ENCODE peak calls at places on chromosomes 3 and 15, in nine cellular contexts. N, U, M, R, T, W, J, K and H are unnamed samples.

GRCh38 chr3:154307363-154307762 is 16.9 kb downstream of the DHX36 start:
- DNase-seq in N (no peak), U (no peak), M (no peak), R (no peak), T (no peak), W (peak; percentile 8), J (no peak), K (no peak), H (no peak)

GRCh38 chr15:51775967-51776816 is 24.8 kb downstream of the TMOD2 start:
- DNase-seq in N (no peak), U (peak; percentile 53), M (peak; percentile 56), R (peak; percentile 42), T (peak; percentile 64), W (no peak), J (peak; percentile 61), K (peak; percentile 71), H (no peak)

GRCh38 chr15:57873564-57874209 is 167.2 kb downstream of the POLR2M start:
- DNase-seq in N (no peak), U (peak; percentile 18), M (no peak), R (no peak), T (peak; percentile 69), W (peak; percentile 77), J (peak; percentile 55), K (no peak), H (no peak)

GRCh38 chr3:145266368-145266767 is 894.6 kb downstream of the PLOD2 start:
- DNase-seq in N (no peak), U (no peak), M (no peak), R (no peak), T (peak; percentile 6), W (no peak), J (no peak), K (no peak), H (no peak)

GRCh38 chr15:48678851-48679250 is 33.3 kb upstream of the FBN1 start:
- DNase-seq in N (no peak), U (no peak), M (no peak), R (no peak), T (no peak), W (no peak), J (no peak), K (no peak), H (no peak)

GRCh38 chr3:50658416-50658815 is 16.3 kb upstream of the DOCK3 start:
- DNase-seq in N (peak; percentile 26), U (no peak), M (no peak), R (no peak), T (peak; percentile 69), W (no peak), J (peak; percentile 90), K (no peak), H (no peak)

GRCh38 chr3:150253622-150254021 is 154.5 kb upstream of the TSC22D2 start:
- DNase-seq in N (no peak), U (no peak), M (no peak), R (no peak), T (peak; percentile 49), W (no peak), J (no peak), K (peak; percentile 38), H (no peak)

GRCh38 chr3:13009946-13010315 is 63.3 kb downstream of the IQSEC1 start:
- DNase-seq in N (no peak), U (no peak), M (no peak), R (no peak), T (no peak), W (no peak), J (no peak), K (no peak), H (no peak)

GRCh38 chr3:128794067-128794768 is 68.2 kb downstream of the RAB7A start:
- DNase-seq in N (no peak), U (peak; percentile 59), M (no peak), R (no peak), T (peak; percentile 47), W (peak; percentile 93), J (peak; percentile 94), K (peak; percentile 16), H (no peak)

GRCh38 chr15:80823995-80824394 is 44.8 kb downstream of the CEMIP start:
- DNase-seq in N (no peak), U (no peak), M (no peak), R (no peak), T (no peak), W (no peak), J (no peak), K (no peak), H (no peak)

GRCh38 chr3:179921500-179921899 is 115.2 kb downstream of the PEX5L start:
- DNase-seq in N (no peak), U (no peak), M (no peak), R (no peak), T (no peak), W (no peak), J (no peak), K (no peak), H (no peak)

GRCh38 chr3:29144807-29145206 is 136.1 kb upstream of the RBMS3 start:
- DNase-seq in N (no peak), U (peak; percentile 72), M (no peak), R (no peak), T (peak; percentile 49), W (peak; percentile 37), J (peak; percentile 61), K (peak; percentile 77), H (no peak)

GRCh38 chr15:90055182-90055581 is 47.1 kb downstream of the IDH2 start:
- DNase-seq in N (no peak), U (no peak), M (no peak), R (no peak), T (no peak), W (no peak), J (no peak), K (no peak), H (no peak)

GRCh38 chr15:90054618-90055097 is 47.6 kb downstream of the IDH2 start:
- DNase-seq in N (no peak), U (no peak), M (no peak), R (no peak), T (no peak), W (no peak), J (no peak), K (peak; percentile 45), H (no peak)

GRCh38 chr15:90059208-90059985 is 42.9 kb downstream of the IDH2 start:
- DNase-seq in N (peak; percentile 95), U (no peak), M (peak; percentile 73), R (peak; percentile 60), T (no peak), W (no peak), J (no peak), K (peak; percentile 50), H (peak; percentile 88)

GRCh38 chr15:90060797-90061196 is 41.5 kb downstream of the IDH2 start:
- DNase-seq in N (no peak), U (no peak), M (no peak), R (no peak), T (no peak), W (no peak), J (peak; percentile 47), K (no peak), H (no peak)

DNA sequence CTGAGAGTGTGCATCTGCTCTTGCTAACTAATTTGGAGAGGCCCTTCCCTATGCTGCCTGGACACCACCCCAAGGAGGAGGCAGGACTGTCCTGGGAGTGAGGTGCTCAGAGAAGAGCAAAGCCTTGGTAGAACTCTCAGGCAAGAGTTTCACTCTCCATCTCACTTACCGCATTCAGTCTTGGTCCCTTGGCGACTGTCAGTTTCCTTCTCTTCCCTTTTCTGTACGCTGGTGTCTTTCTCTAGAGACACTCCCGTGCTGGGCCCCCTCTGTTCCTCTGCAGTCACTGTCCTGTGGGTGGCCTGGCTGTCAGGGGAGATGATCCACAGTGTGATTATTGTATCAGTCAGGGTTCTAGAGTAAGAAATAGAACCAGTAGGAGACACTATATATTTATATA is 44.0 kb downstream of the IDH2 start:
- DNase-seq in N (no peak), U (no peak), M (no peak), R (no peak), T (no peak), W (no peak), J (no peak), K (no peak), H (no peak)
- H3K4me1 ChIP-seq in N (peaks cover 68% of the 10 kb centered on the region), U (no peaks in the 10 kb centered on the region), M (peaks cover 38% of the 10 kb centered on the region), R (peaks cover 25% of the 10 kb centered on the region), T (no peaks in the 10 kb centered on the region), W (no peaks in the 10 kb centered on the region), J (no peaks in the 10 kb centered on the region), K (peaks cover 35% of the 10 kb centered on the region), H (peaks cover 42% of the 10 kb centered on the region)

DNA sequence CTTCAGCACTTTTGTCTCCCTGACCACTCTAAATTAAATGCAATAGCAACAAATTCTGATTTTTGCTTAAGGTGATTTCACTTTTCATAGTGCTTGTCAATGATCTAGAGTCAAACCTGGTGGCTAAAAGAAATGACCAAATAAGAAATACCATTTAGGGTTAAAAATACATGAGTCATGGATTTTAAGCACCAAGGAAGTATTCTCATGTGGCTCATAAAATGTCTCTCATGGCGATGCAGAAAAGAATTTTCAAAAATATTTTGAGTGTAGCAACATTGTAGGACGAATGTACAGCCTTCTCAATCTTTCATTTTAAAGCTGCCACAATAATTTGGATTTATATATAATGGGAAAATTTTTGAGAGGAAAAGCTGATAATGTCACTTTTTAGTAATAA is 193.6 kb downstream of the EPHA3 start:
- DNase-seq in N (no peak), U (no peak), M (no peak), R (no peak), T (peak; percentile 28), W (peak; percentile 17), J (peak; percentile 56), K (no peak), H (no peak)
- H3K4me3 ChIP-seq in N (no peak overlapping the region), U (no peak overlapping the region), M (no peak overlapping the region), R (no peak overlapping the region), T (no peak overlapping the region), W (no peak overlapping the region), J (peak overlapping the region; percentile 1), K (no peak overlapping the region), H (no peak overlapping the region)

GRCh38 chr15:92887869-92888268 is 12.3 kb upstream of the CHD2 start:
- DNase-seq in N (no peak), U (no peak), M (no peak), R (no peak), T (no peak), W (no peak), J (no peak), K (no peak), H (no peak)

GRCh38 chr15:92886229-92886628 is 13.9 kb upstream of the CHD2 start:
- DNase-seq in N (no peak), U (no peak), M (no peak), R (no peak), T (no peak), W (no peak), J (peak; percentile 21), K (no peak), H (no peak)

GRCh38 chr15:92884813-92885461 is 15.2 kb upstream of the CHD2 start:
- DNase-seq in N (no peak), U (peak; percentile 45), M (no peak), R (no peak), T (peak; percentile 21), W (no peak), J (peak; percentile 59), K (no peak), H (no peak)

GRCh38 chr15:92884459-92884812 is 15.7 kb upstream of the CHD2 start:
- DNase-seq in N (no peak), U (no peak), M (no peak), R (no peak), T (no peak), W (no peak), J (peak; percentile 25), K (no peak), H (no peak)

GRCh38 chr15:92886815-92887214 is 13.3 kb upstream of the CHD2 start:
- DNase-seq in N (no peak), U (no peak), M (no peak), R (no peak), T (no peak), W (no peak), J (no peak), K (no peak), H (no peak)
- H3K4me1 ChIP-seq in N (peaks cover 56% of the 10 kb centered on the region), U (peaks cover under 1% of the 10 kb centered on the region), M (peaks cover 47% of the 10 kb centered on the region), R (peaks cover 58% of the 10 kb centered on the region), T (peaks cover 22% of the 10 kb centered on the region), W (peaks cover 13% of the 10 kb centered on the region), J (peaks cover 34% of the 10 kb centered on the region), K (peaks cover 16% of the 10 kb centered on the region), H (peaks cover 33% of the 10 kb centered on the region)

GRCh38 chr3:11156026-11156410 is 1.7 kb downstream of the HRH1 start:
- DNase-seq in N (no peak), U (no peak), M (no peak), R (no peak), T (no peak), W (no peak), J (no peak), K (no peak), H (no peak)
- H3K4me3 ChIP-seq in N (peak overlapping the region; percentile 50), U (peak overlapping the region; percentile 88), M (no peak overlapping the region), R (no peak overlapping the region), T (no peak overlapping the region), W (no peak overlapping the region), J (peak overlapping the region; percentile 84), K (no peak overlapping the region), H (no peak overlapping the region)